ENCODE peak calls at places on chromosomes 1 and 21, in ten cellular contexts. One of them, this sample, is unnamed.

GRCh38 chr1:150256549-150257341 is 829 bp upstream of the CA14 start:
- DNase-seq in choroid plexus epithelial cell: peak
- DNase-seq in foreskin fibroblast: no peak
- DNase-seq in astrocyte: no peak
- DNase-seq in cardiac fibroblast: no peak
- DNase-seq in PC-9: no peak
- DNase-seq in MCF 10A: no peak
- DNase-seq in GM20000: no peak
- DNase-seq in pancreas: no peak
- DNase-seq in A549: no peak
- DNase-seq in this sample: no peak

GRCh38 chr1:19644761-19645543 is 841 bp downstream of the NBL1 start:
- DNase-seq in choroid plexus epithelial cell: peak
- DNase-seq in foreskin fibroblast: no peak
- DNase-seq in astrocyte: no peak
- DNase-seq in cardiac fibroblast: peak
- DNase-seq in PC-9: no peak
- DNase-seq in MCF 10A: peak
- DNase-seq in GM20000: peak
- DNase-seq in pancreas: no peak
- DNase-seq in A549: no peak
- DNase-seq in this sample: no peak

GRCh38 chr1:62493656-62494055 is 56.8 kb downstream of the USP1 start:
- DNase-seq in choroid plexus epithelial cell: peak
- DNase-seq in foreskin fibroblast: peak
- DNase-seq in astrocyte: peak
- DNase-seq in cardiac fibroblast: no peak
- DNase-seq in PC-9: no peak
- DNase-seq in MCF 10A: no peak
- DNase-seq in GM20000: no peak
- DNase-seq in pancreas: no peak
- DNase-seq in A549: no peak
- DNase-seq in this sample: no peak

GRCh38 chr1:159040206-159040605 is 30.5 kb downstream of the IFI16 start:
- DNase-seq in choroid plexus epithelial cell: peak
- DNase-seq in foreskin fibroblast: peak
- DNase-seq in astrocyte: peak
- DNase-seq in cardiac fibroblast: peak
- DNase-seq in PC-9: no peak
- DNase-seq in MCF 10A: no peak
- DNase-seq in GM20000: no peak
- DNase-seq in pancreas: no peak
- DNase-seq in A549: no peak
- DNase-seq in this sample: peak

GRCh38 chr1:96080925-96081324 is 640.7 kb upstream of the PTBP2 start:
- DNase-seq in choroid plexus epithelial cell: peak
- DNase-seq in foreskin fibroblast: peak
- DNase-seq in astrocyte: no peak
- DNase-seq in cardiac fibroblast: peak
- DNase-seq in PC-9: no peak
- DNase-seq in MCF 10A: peak
- DNase-seq in GM20000: no peak
- DNase-seq in pancreas: no peak
- DNase-seq in A549: no peak
- DNase-seq in this sample: no peak

GRCh38 chr1:110538921-110539320 is 19.9 kb upstream of the KCNA10 start:
- DNase-seq in choroid plexus epithelial cell: no peak
- DNase-seq in foreskin fibroblast: no peak
- DNase-seq in astrocyte: no peak
- DNase-seq in cardiac fibroblast: no peak
- DNase-seq in PC-9: no peak
- DNase-seq in MCF 10A: peak
- DNase-seq in GM20000: no peak
- DNase-seq in pancreas: no peak
- DNase-seq in A549: no peak
- DNase-seq in this sample: no peak

GRCh38 chr1:170461362-170461761 is 70.6 kb upstream of the GORAB start:
- DNase-seq in choroid plexus epithelial cell: no peak
- DNase-seq in foreskin fibroblast: peak
- DNase-seq in astrocyte: peak
- DNase-seq in cardiac fibroblast: peak
- DNase-seq in PC-9: no peak
- DNase-seq in MCF 10A: peak
- DNase-seq in GM20000: no peak
- DNase-seq in pancreas: no peak
- DNase-seq in A549: no peak
- DNase-seq in this sample: peak

GRCh38 chr1:158685068-158685467 is 1.4 kb downstream of the SPTA1 start:
- DNase-seq in choroid plexus epithelial cell: no peak
- DNase-seq in foreskin fibroblast: no peak
- DNase-seq in astrocyte: no peak
- DNase-seq in cardiac fibroblast: no peak
- DNase-seq in PC-9: no peak
- DNase-seq in MCF 10A: no peak
- DNase-seq in GM20000: no peak
- DNase-seq in pancreas: no peak
- DNase-seq in A549: no peak
- DNase-seq in this sample: no peak

GRCh38 chr1:220113136-220113695 is 19.3 kb downstream of the IARS2 start:
- DNase-seq in choroid plexus epithelial cell: peak
- DNase-seq in foreskin fibroblast: peak
- DNase-seq in astrocyte: no peak
- DNase-seq in cardiac fibroblast: peak
- DNase-seq in PC-9: no peak
- DNase-seq in MCF 10A: peak
- DNase-seq in GM20000: peak
- DNase-seq in pancreas: no peak
- DNase-seq in A549: no peak
- DNase-seq in this sample: peak

GRCh38 chr1:81664341-81664740 is 136.4 kb upstream of the ADGRL2 start:
- DNase-seq in choroid plexus epithelial cell: peak
- DNase-seq in foreskin fibroblast: peak
- DNase-seq in astrocyte: peak
- DNase-seq in cardiac fibroblast: peak
- DNase-seq in PC-9: no peak
- DNase-seq in MCF 10A: no peak
- DNase-seq in GM20000: no peak
- DNase-seq in pancreas: no peak
- DNase-seq in A549: no peak
- DNase-seq in this sample: peak

GRCh38 chr1:81703736-81704463 is 96.8 kb upstream of the ADGRL2 start:
- DNase-seq in choroid plexus epithelial cell: peak
- DNase-seq in foreskin fibroblast: peak
- DNase-seq in astrocyte: peak
- DNase-seq in cardiac fibroblast: peak
- DNase-seq in PC-9: peak
- DNase-seq in MCF 10A: peak
- DNase-seq in GM20000: no peak
- DNase-seq in pancreas: no peak
- DNase-seq in A549: no peak
- DNase-seq in this sample: peak

GRCh38 chr1:31441073-31441472 is 28.1 kb downstream of the SERINC2 start:
- DNase-seq in choroid plexus epithelial cell: no peak
- DNase-seq in foreskin fibroblast: no peak
- DNase-seq in astrocyte: no peak
- DNase-seq in cardiac fibroblast: no peak
- DNase-seq in PC-9: no peak
- DNase-seq in MCF 10A: no peak
- DNase-seq in GM20000: no peak
- DNase-seq in pancreas: no peak
- DNase-seq in A549: no peak
- DNase-seq in this sample: no peak

GRCh38 chr1:56200921-56201320 is 378.4 kb downstream of the PLPP3 start:
- DNase-seq in choroid plexus epithelial cell: no peak
- DNase-seq in foreskin fibroblast: no peak
- DNase-seq in astrocyte: no peak
- DNase-seq in cardiac fibroblast: no peak
- DNase-seq in PC-9: no peak
- DNase-seq in MCF 10A: no peak
- DNase-seq in GM20000: no peak
- DNase-seq in pancreas: no peak
- DNase-seq in A549: no peak
- DNase-seq in this sample: no peak

GRCh38 chr1:37474697-37475379 is 458 bp downstream of the ZC3H12A start:
- DNase-seq in choroid plexus epithelial cell: no peak
- DNase-seq in foreskin fibroblast: no peak
- DNase-seq in astrocyte: no peak
- DNase-seq in cardiac fibroblast: peak
- DNase-seq in PC-9: no peak
- DNase-seq in MCF 10A: no peak
- DNase-seq in GM20000: no peak
- DNase-seq in pancreas: no peak
- DNase-seq in A549: no peak
- DNase-seq in this sample: peak

GRCh38 chr1:154467768-154468102 is 34.3 kb upstream of the TDRD10 start:
- DNase-seq in choroid plexus epithelial cell: no peak
- DNase-seq in foreskin fibroblast: no peak
- DNase-seq in astrocyte: no peak
- DNase-seq in cardiac fibroblast: no peak
- DNase-seq in PC-9: no peak
- DNase-seq in MCF 10A: no peak
- DNase-seq in GM20000: no peak
- DNase-seq in pancreas: no peak
- DNase-seq in A549: no peak
- DNase-seq in this sample: no peak

GRCh38 chr1:20058531-20058930 is 11.5 kb upstream of the PLA2G5 start:
- DNase-seq in choroid plexus epithelial cell: peak
- DNase-seq in foreskin fibroblast: peak
- DNase-seq in astrocyte: peak
- DNase-seq in cardiac fibroblast: peak
- DNase-seq in PC-9: no peak
- DNase-seq in MCF 10A: peak
- DNase-seq in GM20000: peak
- DNase-seq in pancreas: no peak
- DNase-seq in A549: no peak
- DNase-seq in this sample: peak

GRCh38 chr1:116558140-116558549 is 12.7 kb downstream of the CD58 start:
- DNase-seq in choroid plexus epithelial cell: no peak
- DNase-seq in foreskin fibroblast: no peak
- DNase-seq in astrocyte: no peak
- DNase-seq in cardiac fibroblast: no peak
- DNase-seq in PC-9: no peak
- DNase-seq in MCF 10A: no peak
- DNase-seq in GM20000: no peak
- DNase-seq in pancreas: no peak
- DNase-seq in A549: no peak
- DNase-seq in this sample: no peak

GRCh38 chr21:38188037-38188436 is 68.8 kb upstream of the KCNJ15 start:
- DNase-seq in choroid plexus epithelial cell: peak
- DNase-seq in foreskin fibroblast: peak
- DNase-seq in astrocyte: no peak
- DNase-seq in cardiac fibroblast: peak
- DNase-seq in PC-9: no peak
- DNase-seq in MCF 10A: peak
- DNase-seq in GM20000: no peak
- DNase-seq in pancreas: no peak
- DNase-seq in A549: no peak
- DNase-seq in this sample: no peak

GRCh38 chr1:180181048-180181447 is 26.4 kb downstream of the QSOX1 start:
- DNase-seq in choroid plexus epithelial cell: peak
- DNase-seq in foreskin fibroblast: no peak
- DNase-seq in astrocyte: no peak
- DNase-seq in cardiac fibroblast: no peak
- DNase-seq in PC-9: no peak
- DNase-seq in MCF 10A: peak
- DNase-seq in GM20000: no peak
- DNase-seq in pancreas: no peak
- DNase-seq in A549: no peak
- DNase-seq in this sample: no peak
- TF ChIP-seq CTCF in choroid plexus epithelial cell: peak
- TF ChIP-seq CTCF in foreskin fibroblast: peak
- TF ChIP-seq CTCF in astrocyte: peak
- TF ChIP-seq CTCF in cardiac fibroblast: peak
- TF ChIP-seq CTCF in PC-9: peak
- TF ChIP-seq CTCF in MCF 10A: peak
- TF ChIP-seq CTCF in GM20000: no peak
- TF ChIP-seq CTCF in pancreas: no peak
- TF ChIP-seq CTCF in A549: peak
- TF ChIP-seq CTCF in this sample: peak

DNA sequence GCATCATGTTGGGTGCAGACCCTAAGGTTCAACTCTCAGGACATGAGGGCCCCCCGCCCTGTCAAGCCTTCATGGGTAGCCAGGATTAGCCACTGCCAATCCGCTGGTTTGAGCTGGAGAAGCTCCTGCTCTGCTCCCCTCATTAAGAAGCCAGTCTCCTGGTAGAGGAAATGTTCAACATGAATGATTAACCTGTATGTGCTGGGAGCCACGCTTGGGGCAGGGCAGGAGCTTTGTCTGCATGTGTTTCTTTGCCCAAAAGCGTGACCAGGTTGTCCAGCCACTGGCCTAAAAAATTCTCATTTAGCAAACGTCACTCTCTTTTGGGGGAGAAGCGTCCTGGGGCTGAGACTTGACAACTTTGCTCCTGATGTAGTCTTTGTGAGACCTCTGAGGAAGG is 96.5 kb downstream of the RRAGC start:
- DNase-seq in choroid plexus epithelial cell: no peak
- DNase-seq in foreskin fibroblast: no peak
- DNase-seq in astrocyte: no peak
- DNase-seq in cardiac fibroblast: no peak
- DNase-seq in PC-9: no peak
- DNase-seq in MCF 10A: no peak
- DNase-seq in GM20000: no peak
- DNase-seq in pancreas: no peak
- DNase-seq in A549: no peak
- DNase-seq in this sample: no peak
- TF ChIP-seq CTCF in choroid plexus epithelial cell: no peak
- TF ChIP-seq CTCF in foreskin fibroblast: no peak
- TF ChIP-seq CTCF in astrocyte: no peak
- TF ChIP-seq CTCF in cardiac fibroblast: no peak
- TF ChIP-seq CTCF in PC-9: no peak
- TF ChIP-seq CTCF in MCF 10A: no peak
- TF ChIP-seq CTCF in GM20000: no peak
- TF ChIP-seq CTCF in pancreas: no peak
- TF ChIP-seq CTCF in A549: no peak
- TF ChIP-seq CTCF in this sample: no peak

DNA sequence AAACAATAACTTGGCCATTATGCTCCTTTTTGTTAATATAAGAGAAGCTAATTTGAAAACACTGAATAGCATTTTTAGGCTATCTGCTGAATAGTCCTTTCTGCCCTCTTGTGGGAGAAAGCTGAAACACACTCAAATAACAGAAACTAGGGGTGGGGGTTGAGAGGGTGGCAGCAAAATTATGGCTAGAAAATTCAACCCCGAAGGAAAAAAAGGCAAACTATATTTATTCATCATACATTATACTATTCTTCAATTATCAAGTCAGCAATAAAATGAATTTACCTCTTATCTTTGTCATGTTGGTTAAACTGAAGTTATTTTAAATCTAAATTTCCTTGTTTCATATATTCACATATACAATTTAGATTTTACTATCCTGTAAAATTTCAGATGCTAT is 255.9 kb downstream of the FAF1 start:
- DNase-seq in choroid plexus epithelial cell: peak
- DNase-seq in foreskin fibroblast: peak
- DNase-seq in astrocyte: no peak
- DNase-seq in cardiac fibroblast: peak
- DNase-seq in PC-9: peak
- DNase-seq in MCF 10A: peak
- DNase-seq in GM20000: peak
- DNase-seq in pancreas: peak
- DNase-seq in A549: peak
- DNase-seq in this sample: peak
- TF ChIP-seq CTCF in choroid plexus epithelial cell: peak
- TF ChIP-seq CTCF in foreskin fibroblast: peak
- TF ChIP-seq CTCF in astrocyte: peak
- TF ChIP-seq CTCF in cardiac fibroblast: peak
- TF ChIP-seq CTCF in PC-9: peak
- TF ChIP-seq CTCF in MCF 10A: peak
- TF ChIP-seq CTCF in GM20000: peak
- TF ChIP-seq CTCF in pancreas: peak
- TF ChIP-seq CTCF in A549: peak
- TF ChIP-seq CTCF in this sample: peak

GRCh38 chr1:23081376-23081775 is 62.1 kb downstream of the KDM1A start:
- DNase-seq in choroid plexus epithelial cell: peak
- DNase-seq in foreskin fibroblast: no peak
- DNase-seq in astrocyte: no peak
- DNase-seq in cardiac fibroblast: no peak
- DNase-seq in PC-9: no peak
- DNase-seq in MCF 10A: no peak
- DNase-seq in GM20000: no peak
- DNase-seq in pancreas: no peak
- DNase-seq in A549: peak
- DNase-seq in this sample: no peak
- TF ChIP-seq CTCF in choroid plexus epithelial cell: peak
- TF ChIP-seq CTCF in foreskin fibroblast: no peak
- TF ChIP-seq CTCF in astrocyte: peak
- TF ChIP-seq CTCF in cardiac fibroblast: peak
- TF ChIP-seq CTCF in PC-9: peak
- TF ChIP-seq CTCF in MCF 10A: no peak
- TF ChIP-seq CTCF in GM20000: no peak
- TF ChIP-seq CTCF in pancreas: no peak
- TF ChIP-seq CTCF in A549: no peak
- TF ChIP-seq CTCF in this sample: peak

This sample was measured in HFFc6.